ENCODE peak calls at places on chromosomes 3 and 15, in seven cellular contexts. One of them, this sample, is unnamed.

GRCh38 chr15:97520689-97521088 is 439.8 kb upstream of the ARRDC4 start:
- DNase-seq in CD4-positive, alpha-beta T cell: no peak
- DNase-seq in body of pancreas: no peak
- DNase-seq in A549: no peak
- DNase-seq in epithelial cell of prostate: no peak
- DNase-seq in HL-60: peak; percentile 7
- DNase-seq in substantia nigra: no peak
- DNase-seq in this sample: no peak

GRCh38 chr3:50594253-50594785 is 17.3 kb downstream of the CISH start:
- DNase-seq in CD4-positive, alpha-beta T cell: no peak
- DNase-seq in body of pancreas: no peak
- DNase-seq in A549: no peak
- DNase-seq in epithelial cell of prostate: no peak
- DNase-seq in HL-60: no peak
- DNase-seq in substantia nigra: no peak
- DNase-seq in this sample: no peak

GRCh38 chr15:90620379-90621134 is 90.8 kb downstream of the CRTC3 start:
- DNase-seq in CD4-positive, alpha-beta T cell: no peak
- DNase-seq in body of pancreas: no peak
- DNase-seq in A549: no peak
- DNase-seq in epithelial cell of prostate: no peak
- DNase-seq in HL-60: peak; percentile 78
- DNase-seq in substantia nigra: no peak
- DNase-seq in this sample: no peak

GRCh38 chr3:156727519-156728205 is 53.3 kb downstream of the TIPARP start:
- DNase-seq in CD4-positive, alpha-beta T cell: no peak
- DNase-seq in body of pancreas: no peak
- DNase-seq in A549: no peak
- DNase-seq in epithelial cell of prostate: no peak
- DNase-seq in HL-60: no peak
- DNase-seq in substantia nigra: no peak
- DNase-seq in this sample: no peak

GRCh38 chr15:80431635-80432034 is 27.5 kb downstream of the ARNT2 start:
- DNase-seq in CD4-positive, alpha-beta T cell: no peak
- DNase-seq in body of pancreas: no peak
- DNase-seq in A549: no peak
- DNase-seq in epithelial cell of prostate: no peak
- DNase-seq in HL-60: no peak
- DNase-seq in substantia nigra: no peak
- DNase-seq in this sample: peak; percentile 32

GRCh38 chr3:150379469-150379868 is 28.6 kb upstream of the TSC22D2 start:
- DNase-seq in CD4-positive, alpha-beta T cell: no peak
- DNase-seq in body of pancreas: no peak
- DNase-seq in A549: no peak
- DNase-seq in epithelial cell of prostate: no peak
- DNase-seq in HL-60: no peak
- DNase-seq in substantia nigra: no peak
- DNase-seq in this sample: no peak

GRCh38 chr15:62958944-62959343 is 83.6 kb upstream of the TPM1 start:
- DNase-seq in CD4-positive, alpha-beta T cell: no peak
- DNase-seq in body of pancreas: no peak
- DNase-seq in A549: no peak
- DNase-seq in epithelial cell of prostate: no peak
- DNase-seq in HL-60: no peak
- DNase-seq in substantia nigra: no peak
- DNase-seq in this sample: no peak

GRCh38 chr15:90153658-90154057 is 47.5 kb upstream of the SEMA4B start:
- DNase-seq in CD4-positive, alpha-beta T cell: no peak
- DNase-seq in body of pancreas: no peak
- DNase-seq in A549: no peak
- DNase-seq in epithelial cell of prostate: no peak
- DNase-seq in HL-60: no peak
- DNase-seq in substantia nigra: no peak
- DNase-seq in this sample: no peak

GRCh38 chr3:5115506-5116162 is 6.5 kb upstream of the ARL8B start:
- DNase-seq in CD4-positive, alpha-beta T cell: no peak
- DNase-seq in body of pancreas: no peak
- DNase-seq in A549: peak; percentile 43
- DNase-seq in epithelial cell of prostate: no peak
- DNase-seq in HL-60: no peak
- DNase-seq in substantia nigra: no peak
- DNase-seq in this sample: no peak

GRCh38 chr3:14175383-14176037 is 2.9 kb downstream of the XPC start:
- DNase-seq in CD4-positive, alpha-beta T cell: peak; percentile 45
- DNase-seq in body of pancreas: no peak
- DNase-seq in A549: no peak
- DNase-seq in epithelial cell of prostate: no peak
- DNase-seq in HL-60: peak; percentile 85
- DNase-seq in substantia nigra: no peak
- DNase-seq in this sample: no peak

GRCh38 chr15:40354408-40355171 is 3.4 kb upstream of the DISP2 start:
- DNase-seq in CD4-positive, alpha-beta T cell: no peak
- DNase-seq in body of pancreas: no peak
- DNase-seq in A549: no peak
- DNase-seq in epithelial cell of prostate: no peak
- DNase-seq in HL-60: no peak
- DNase-seq in substantia nigra: no peak
- DNase-seq in this sample: peak; percentile 54

GRCh38 chr15:63403254-63403945 is 21.8 kb upstream of the CA12 start:
- DNase-seq in CD4-positive, alpha-beta T cell: no peak
- DNase-seq in body of pancreas: no peak
- DNase-seq in A549: no peak
- DNase-seq in epithelial cell of prostate: no peak
- DNase-seq in HL-60: no peak
- DNase-seq in substantia nigra: no peak
- DNase-seq in this sample: no peak

GRCh38 chr3:12897537-12898289 is 56.3 kb upstream of the RPL32 start:
- DNase-seq in CD4-positive, alpha-beta T cell: no peak
- DNase-seq in body of pancreas: peak; percentile 31
- DNase-seq in A549: no peak
- DNase-seq in epithelial cell of prostate: peak; percentile 70
- DNase-seq in HL-60: no peak
- DNase-seq in substantia nigra: no peak
- DNase-seq in this sample: peak; percentile 57

GRCh38 chr3:123834631-123835030 is 49.5 kb downstream of the MYLK start:
- DNase-seq in CD4-positive, alpha-beta T cell: no peak
- DNase-seq in body of pancreas: no peak
- DNase-seq in A549: no peak
- DNase-seq in epithelial cell of prostate: peak; percentile 87
- DNase-seq in HL-60: no peak
- DNase-seq in substantia nigra: no peak
- DNase-seq in this sample: no peak

GRCh38 chr3:151203053-151203420 is at the start of gene GPR171:
- DNase-seq in CD4-positive, alpha-beta T cell: peak; percentile 62
- DNase-seq in body of pancreas: no peak
- DNase-seq in A549: no peak
- DNase-seq in epithelial cell of prostate: no peak
- DNase-seq in HL-60: no peak
- DNase-seq in substantia nigra: no peak
- DNase-seq in this sample: no peak

GRCh38 chr3:57017481-57017880 is 43.0 kb upstream of the SPATA12 start:
- DNase-seq in CD4-positive, alpha-beta T cell: no peak
- DNase-seq in body of pancreas: peak; percentile 21
- DNase-seq in A549: peak; percentile 38
- DNase-seq in epithelial cell of prostate: no peak
- DNase-seq in HL-60: no peak
- DNase-seq in substantia nigra: peak; percentile 80
- DNase-seq in this sample: no peak

GRCh38 chr3:124552224-124552623 is 178.0 kb upstream of the UMPS start:
- DNase-seq in CD4-positive, alpha-beta T cell: no peak
- DNase-seq in body of pancreas: peak; percentile 74
- DNase-seq in A549: peak; percentile 64
- DNase-seq in epithelial cell of prostate: no peak
- DNase-seq in HL-60: no peak
- DNase-seq in substantia nigra: no peak
- DNase-seq in this sample: no peak

GRCh38 chr15:85011210-85011571 is 29.5 kb downstream of the PDE8A start:
- DNase-seq in CD4-positive, alpha-beta T cell: no peak
- DNase-seq in body of pancreas: no peak
- DNase-seq in A549: no peak
- DNase-seq in epithelial cell of prostate: no peak
- DNase-seq in HL-60: no peak
- DNase-seq in substantia nigra: no peak
- DNase-seq in this sample: no peak

GRCh38 chr15:85010114-85010471 is 28.4 kb downstream of the PDE8A start:
- DNase-seq in CD4-positive, alpha-beta T cell: no peak
- DNase-seq in body of pancreas: no peak
- DNase-seq in A549: no peak
- DNase-seq in epithelial cell of prostate: no peak
- DNase-seq in HL-60: no peak
- DNase-seq in substantia nigra: no peak
- DNase-seq in this sample: no peak

GRCh38 chr15:85009435-85009834 is 27.8 kb downstream of the PDE8A start:
- DNase-seq in CD4-positive, alpha-beta T cell: no peak
- DNase-seq in body of pancreas: no peak
- DNase-seq in A549: no peak
- DNase-seq in epithelial cell of prostate: no peak
- DNase-seq in HL-60: no peak
- DNase-seq in substantia nigra: no peak
- DNase-seq in this sample: no peak

GRCh38 chr15:85008474-85009260 is 27.0 kb downstream of the PDE8A start:
- DNase-seq in CD4-positive, alpha-beta T cell: no peak
- DNase-seq in body of pancreas: no peak
- DNase-seq in A549: no peak
- DNase-seq in epithelial cell of prostate: no peak
- DNase-seq in HL-60: peak; percentile 40
- DNase-seq in substantia nigra: no peak
- DNase-seq in this sample: no peak

GRCh38 chr15:85010472-85011209 is 29.0 kb downstream of the PDE8A start:
- DNase-seq in CD4-positive, alpha-beta T cell: no peak
- DNase-seq in body of pancreas: no peak
- DNase-seq in A549: no peak
- DNase-seq in epithelial cell of prostate: no peak
- DNase-seq in HL-60: peak; percentile 18
- DNase-seq in substantia nigra: no peak
- DNase-seq in this sample: no peak
- H3K27ac ChIP-seq in CD4-positive, alpha-beta T cell: no peak overlapping the region
- H3K27ac ChIP-seq in body of pancreas: no peak overlapping the region
- H3K27ac ChIP-seq in A549: peak overlapping the region; percentile 2
- H3K27ac ChIP-seq in epithelial cell of prostate: no peak overlapping the region
- H3K27ac ChIP-seq in HL-60: peak overlapping the region; percentile 31
- H3K27ac ChIP-seq in substantia nigra: peak overlapping the region; percentile 44
- H3K27ac ChIP-seq in this sample: peak overlapping the region; percentile 46

DNA sequence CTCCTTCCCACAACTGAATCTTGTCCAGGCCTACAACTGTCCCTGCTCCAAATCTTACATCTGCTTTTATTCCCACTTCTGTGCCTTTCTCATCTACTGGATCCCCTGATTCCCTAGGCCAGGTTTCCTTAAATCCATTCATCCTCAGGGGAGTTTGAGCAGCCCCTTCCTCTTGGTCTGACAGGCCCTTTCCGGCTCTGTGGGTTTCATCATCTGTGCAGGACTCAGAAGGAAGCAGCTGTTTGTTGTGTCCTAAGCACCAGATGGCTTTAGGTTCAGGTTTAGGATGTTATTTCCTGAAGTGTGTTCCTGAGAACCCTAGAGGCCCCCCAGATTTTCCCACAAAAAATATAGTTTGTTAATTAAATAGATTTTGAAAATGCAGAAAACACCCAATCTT is 127.9 kb upstream of the IL12A start:
- DNase-seq in CD4-positive, alpha-beta T cell: no peak
- DNase-seq in body of pancreas: no peak
- DNase-seq in A549: no peak
- DNase-seq in epithelial cell of prostate: no peak
- DNase-seq in HL-60: peak; percentile 32
- DNase-seq in substantia nigra: no peak
- DNase-seq in this sample: no peak
- H3K27ac ChIP-seq in CD4-positive, alpha-beta T cell: no peak overlapping the region
- H3K27ac ChIP-seq in body of pancreas: no peak overlapping the region
- H3K27ac ChIP-seq in A549: peak overlapping the region; percentile 33
- H3K27ac ChIP-seq in epithelial cell of prostate: no peak overlapping the region
- H3K27ac ChIP-seq in HL-60: no peak overlapping the region
- H3K27ac ChIP-seq in substantia nigra: peak overlapping the region; percentile 44
- H3K27ac ChIP-seq in this sample: no peak overlapping the region

GRCh38 chr3:119810018-119810435 is 28.1 kb downstream of the NR1I2 start:
- DNase-seq in CD4-positive, alpha-beta T cell: peak; percentile 37
- DNase-seq in body of pancreas: peak; percentile 44
- DNase-seq in A549: no peak
- DNase-seq in epithelial cell of prostate: no peak
- DNase-seq in HL-60: peak; percentile 48
- DNase-seq in substantia nigra: no peak
- DNase-seq in this sample: peak; percentile 89

GRCh38 chr3:119815716-119816115 is 33.8 kb downstream of the NR1I2 start:
- DNase-seq in CD4-positive, alpha-beta T cell: no peak
- DNase-seq in body of pancreas: no peak
- DNase-seq in A549: no peak
- DNase-seq in epithelial cell of prostate: no peak
- DNase-seq in HL-60: no peak
- DNase-seq in substantia nigra: no peak
- DNase-seq in this sample: no peak

GRCh38 chr3:119809249-119810017 is 27.5 kb downstream of the NR1I2 start:
- DNase-seq in CD4-positive, alpha-beta T cell: no peak
- DNase-seq in body of pancreas: no peak
- DNase-seq in A549: no peak
- DNase-seq in epithelial cell of prostate: no peak
- DNase-seq in HL-60: peak; percentile 37
- DNase-seq in substantia nigra: no peak
- DNase-seq in this sample: no peak

GRCh38 chr3:119808843-119809242 is 26.9 kb downstream of the NR1I2 start:
- DNase-seq in CD4-positive, alpha-beta T cell: no peak
- DNase-seq in body of pancreas: no peak
- DNase-seq in A549: no peak
- DNase-seq in epithelial cell of prostate: no peak
- DNase-seq in HL-60: no peak
- DNase-seq in substantia nigra: no peak
- DNase-seq in this sample: no peak

GRCh38 chr3:119812491-119813058 is 30.7 kb downstream of the NR1I2 start:
- DNase-seq in CD4-positive, alpha-beta T cell: no peak
- DNase-seq in body of pancreas: no peak
- DNase-seq in A549: no peak
- DNase-seq in epithelial cell of prostate: no peak
- DNase-seq in HL-60: no peak
- DNase-seq in substantia nigra: no peak
- DNase-seq in this sample: no peak
- H3K27ac ChIP-seq in CD4-positive, alpha-beta T cell: no peak overlapping the region
- H3K27ac ChIP-seq in body of pancreas: no peak overlapping the region
- H3K27ac ChIP-seq in A549: no peak overlapping the region
- H3K27ac ChIP-seq in epithelial cell of prostate: no peak overlapping the region
- H3K27ac ChIP-seq in HL-60: no peak overlapping the region
- H3K27ac ChIP-seq in substantia nigra: no peak overlapping the region
- H3K27ac ChIP-seq in this sample: no peak overlapping the region

DNA sequence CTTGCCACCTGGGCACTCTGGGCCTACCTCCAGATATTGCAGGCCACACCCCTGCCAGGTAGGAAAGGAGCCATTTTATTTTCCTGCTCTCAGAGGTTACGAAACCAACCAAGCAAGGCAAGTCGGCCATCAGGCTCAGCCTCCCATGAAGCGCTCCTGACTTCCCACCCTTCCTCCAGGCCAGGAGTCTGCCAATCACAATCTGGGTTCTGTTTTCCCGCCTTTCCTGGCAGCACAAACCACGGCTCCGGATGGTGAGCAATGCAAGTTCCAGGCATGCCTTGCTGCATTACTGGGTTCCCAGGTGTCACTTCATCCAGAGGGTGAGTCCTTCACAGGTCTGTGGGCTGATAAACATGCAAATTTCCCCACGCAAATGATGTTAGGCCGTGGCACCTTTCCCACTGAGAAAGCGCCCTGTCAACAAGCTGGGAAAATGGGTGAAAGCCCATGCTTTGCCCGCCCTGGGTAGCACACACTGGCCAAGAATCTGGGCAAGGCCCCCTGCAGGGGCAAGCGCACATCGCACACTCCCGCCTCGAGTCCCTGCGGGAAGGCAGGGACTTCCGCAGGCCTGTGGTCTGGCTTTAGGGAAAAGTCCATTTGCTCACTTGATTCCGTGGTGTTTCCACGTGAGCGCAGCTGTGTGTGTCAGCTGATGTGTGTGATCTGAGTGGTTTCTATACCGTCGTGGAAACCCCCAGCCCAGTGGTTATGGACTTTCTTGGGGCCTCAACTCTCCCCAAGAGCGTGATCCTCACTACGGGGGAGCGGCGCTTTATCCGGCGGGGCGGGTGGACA is 61.6 kb upstream of the RYK start:
- DNase-seq in CD4-positive, alpha-beta T cell: no peak
- DNase-seq in body of pancreas: peak; percentile 86
- DNase-seq in A549: no peak
- DNase-seq in epithelial cell of prostate: no peak
- DNase-seq in HL-60: no peak
- DNase-seq in substantia nigra: no peak
- DNase-seq in this sample: no peak
- H3K27ac ChIP-seq in CD4-positive, alpha-beta T cell: no peak overlapping the region
- H3K27ac ChIP-seq in body of pancreas: peak overlapping the region; percentile 88
- H3K27ac ChIP-seq in A549: peak overlapping the region; percentile 100
- H3K27ac ChIP-seq in epithelial cell of prostate: peak overlapping the region; percentile 91
- H3K27ac ChIP-seq in HL-60: no peak overlapping the region
- H3K27ac ChIP-seq in substantia nigra: peak overlapping the region; percentile 14
- H3K27ac ChIP-seq in this sample: peak overlapping the region; percentile 81